ENCODE peak calls at places on chromosome 2, in seven cellular contexts. D is tibial artery; Q is A673; L is foreskin fibroblast; R is neural crest cell; I is CD8-positive, alpha-beta T cell; C is AG09309. K is an unnamed sample.

GRCh38 chr2:60552096-60552850 is 1.2 kb downstream of the BCL11A start:
- DNase-seq in D (no peak), Q (no peak), L (peak; percentile 54), R (no peak), I (no peak), C (no peak), K (peak; percentile 38)

GRCh38 chr2:120914839-120915521 is 179.3 kb downstream of the GLI2 start:
- DNase-seq in D (peak; percentile 96), Q (peak; percentile 22), L (peak; percentile 95), R (no peak), I (no peak), C (peak; percentile 73), K (no peak)

GRCh38 chr2:8701980-8702379 is 20.1 kb downstream of the ID2 start:
- DNase-seq in D (no peak), Q (no peak), L (no peak), R (no peak), I (no peak), C (no peak), K (no peak)

GRCh38 chr2:227853204-227853629 is 18.2 kb upstream of the DAW1 start:
- DNase-seq in D (no peak), Q (no peak), L (peak; percentile 83), R (no peak), I (no peak), C (peak; percentile 54), K (no peak)

GRCh38 chr2:121121661-121122060 is 163.3 kb downstream of the TFCP2L1 start:
- DNase-seq in D (peak; percentile 23), Q (no peak), L (no peak), R (no peak), I (no peak), C (no peak), K (no peak)

GRCh38 chr2:238458641-238459040 is 31.9 kb downstream of the ASB1 start:
- DNase-seq in D (peak; percentile 71), Q (no peak), L (peak; percentile 41), R (no peak), I (no peak), C (no peak), K (no peak)

GRCh38 chr2:131641414-131642206 is 113.9 kb downstream of the CCDC74A start:
- DNase-seq in D (no peak), Q (no peak), L (peak; percentile 48), R (no peak), I (no peak), C (no peak), K (no peak)

GRCh38 chr2:210162466-210163124 is 8.6 kb downstream of the KANSL1L start:
- DNase-seq in D (no peak), Q (peak; percentile 25), L (no peak), R (no peak), I (no peak), C (no peak), K (no peak)

GRCh38 chr2:221779614-221780067 is 207.5 kb upstream of the EPHA4 start:
- DNase-seq in D (peak; percentile 76), Q (no peak), L (peak; percentile 19), R (no peak), I (no peak), C (no peak), K (no peak)

GRCh38 chr2:95049088-95049955 is 23.8 kb downstream of the MAL start:
- DNase-seq in D (no peak), Q (no peak), L (no peak), R (no peak), I (no peak), C (no peak), K (no peak)

GRCh38 chr2:95049961-95050360 is 24.5 kb downstream of the MAL start:
- DNase-seq in D (no peak), Q (no peak), L (no peak), R (no peak), I (no peak), C (no peak), K (no peak)

GRCh38 chr2:95051636-95052035 is 26.1 kb downstream of the MAL start:
- DNase-seq in D (no peak), Q (no peak), L (no peak), R (no peak), I (no peak), C (no peak), K (no peak)

GRCh38 chr2:95052301-95052700 is 26.8 kb downstream of the MAL start:
- DNase-seq in D (no peak), Q (no peak), L (no peak), R (no peak), I (no peak), C (no peak), K (no peak)

GRCh38 chr2:95050385-95051300 is 25.1 kb downstream of the MAL start:
- DNase-seq in D (no peak), Q (no peak), L (no peak), R (no peak), I (no peak), C (no peak), K (no peak)
- TF ChIP-seq CTCF in D (no peak), Q (no peak), L (no peak), R (no peak), I (no peak), C (no peak), K (no peak)

GRCh38 chr2:44562737-44563136 is 201.0 kb downstream of the CAMKMT start:
- DNase-seq in D (no peak), Q (no peak), L (no peak), R (no peak), I (no peak), C (no peak), K (no peak)

GRCh38 chr2:44559108-44559507 is 197.4 kb downstream of the CAMKMT start:
- DNase-seq in D (no peak), Q (no peak), L (no peak), R (no peak), I (no peak), C (no peak), K (no peak)

GRCh38 chr2:44564752-44565151 is 203.0 kb downstream of the CAMKMT start:
- DNase-seq in D (no peak), Q (no peak), L (no peak), R (no peak), I (no peak), C (no peak), K (no peak)

GRCh38 chr2:44560961-44561360 is 199.2 kb downstream of the CAMKMT start:
- DNase-seq in D (no peak), Q (no peak), L (peak; percentile 46), R (no peak), I (no peak), C (no peak), K (no peak)

GRCh38 chr2:44560352-44560751 is 198.6 kb downstream of the CAMKMT start:
- DNase-seq in D (no peak), Q (no peak), L (peak; percentile 20), R (no peak), I (no peak), C (no peak), K (no peak)
- TF ChIP-seq CTCF in D (no peak), Q (peak; percentile 38), L (peak; percentile 15), R (peak; percentile 46), I (no peak), C (no peak), K (peak; percentile 29)

DNA sequence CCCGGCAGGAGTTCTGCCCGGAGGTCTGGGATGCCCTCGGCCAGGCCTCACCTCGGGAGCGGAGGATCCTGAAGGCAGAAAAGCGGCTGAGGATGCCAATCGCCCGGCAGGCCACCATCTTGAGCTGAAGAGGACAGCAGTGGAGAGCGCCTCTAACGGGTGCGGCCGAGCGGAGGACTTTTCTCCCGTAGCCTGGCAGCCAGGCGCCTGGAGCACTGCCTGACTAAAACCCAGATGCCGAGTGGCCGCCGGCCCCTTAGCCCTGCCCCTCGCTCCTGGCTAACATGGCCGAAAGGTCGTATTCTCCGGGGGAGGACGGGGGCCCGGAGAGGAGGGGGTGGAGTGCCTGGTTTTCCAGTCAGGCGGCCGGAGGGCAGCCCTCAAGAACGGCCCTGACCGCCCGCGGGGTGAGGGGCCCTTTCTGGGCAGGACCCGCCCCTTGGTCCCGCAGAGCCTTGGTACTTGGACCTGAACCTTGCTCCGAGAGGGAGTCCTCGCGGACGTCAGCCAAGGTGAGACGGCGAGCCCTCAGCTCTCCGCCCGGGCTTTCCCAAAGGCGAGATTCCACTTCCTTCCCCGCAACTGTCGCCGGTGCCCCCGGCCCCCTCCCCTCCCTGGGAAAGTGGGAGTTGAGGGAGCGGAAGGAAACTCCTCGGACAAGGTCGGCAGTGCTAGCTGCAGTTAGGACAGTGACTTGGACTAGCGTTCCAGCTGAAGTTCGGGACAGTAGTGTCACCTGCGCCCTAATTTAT is at the start of the genes HADHA and HADHB:
- DNase-seq in D (peak; percentile 92), Q (peak; percentile 89), L (peak; percentile 96), R (peak; percentile 90), I (peak; percentile 72), C (peak; percentile 56), K (peak; percentile 89)
- TF ChIP-seq CTCF in D (peak; percentile 38), Q (peak; percentile 42), L (peak; percentile 22), R (peak; percentile 43), I (no peak), C (peak; percentile 29), K (peak; percentile 30)

GRCh38 chr2:105138643-105139042 is 100.8 kb downstream of the MRPS9 start:
- DNase-seq in D (no peak), Q (no peak), L (no peak), R (no peak), I (no peak), C (no peak), K (no peak)

GRCh38 chr2:105135436-105135835 is 97.6 kb downstream of the MRPS9 start:
- DNase-seq in D (no peak), Q (no peak), L (no peak), R (no peak), I (no peak), C (no peak), K (no peak)

GRCh38 chr2:105136394-105136793 is 98.5 kb downstream of the MRPS9 start:
- DNase-seq in D (no peak), Q (no peak), L (no peak), R (no peak), I (no peak), C (no peak), K (no peak)

GRCh38 chr2:105129722-105130232 is 91.9 kb downstream of the MRPS9 start:
- DNase-seq in D (no peak), Q (no peak), L (no peak), R (no peak), I (no peak), C (no peak), K (no peak)

DNA sequence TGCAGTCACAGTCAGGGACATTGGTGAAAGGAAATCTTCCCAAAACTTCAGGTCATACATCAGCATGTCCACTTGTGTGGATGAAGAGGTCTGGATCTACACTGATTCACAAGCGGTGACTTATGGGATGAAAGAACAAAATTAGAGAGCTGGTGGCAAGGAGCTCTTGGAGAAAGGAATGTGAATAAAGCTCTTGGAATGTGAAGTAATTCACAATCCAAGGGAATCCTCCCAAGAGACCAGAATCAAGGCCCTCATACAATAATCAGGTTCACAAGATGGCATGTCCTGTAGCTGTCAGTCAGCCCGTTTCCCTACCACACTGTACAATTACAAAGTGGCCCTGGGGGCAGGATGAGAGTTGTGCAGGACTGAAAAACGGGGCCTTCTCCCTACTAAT is 96.2 kb downstream of the MRPS9 start:
- DNase-seq in D (no peak), Q (peak; percentile 8), L (no peak), R (no peak), I (no peak), C (no peak), K (no peak)
- TF ChIP-seq CTCF in D (no peak), Q (no peak), L (no peak), R (no peak), I (no peak), C (no peak), K (no peak)